ENCODE peak calls at places on chromosomes 4 and X, in nine cellular contexts. One of them, this sample, is unnamed.

GRCh38 chrX:2707334-2707760 is 16.3 kb downstream of the CD99 start:
- DNase-seq in NCI-H2227 treated with DMSO at 0.1 percent for 48 hours: no peak
- DNase-seq in choroid plexus epithelial cell: peak; percentile 88
- DNase-seq in T-helper 1 cell: no peak
- DNase-seq in iPS-NIHi11: peak; percentile 42
- DNase-seq in T follicular helper cell: no peak
- DNase-seq in RKO: peak; percentile 81
- DNase-seq in stimulated activated effector memory CD8-positive, alpha-beta T cell treated with anti-CD3 and anti-CD28 coated beads, Interleukin-12 subunit alpha, Interleukin-12 subunit beta, amount 100 ng/mL, for 72 hours: no peak
- DNase-seq in NCI-H2029 treated with DMSO at 0.1 percent for 48 hours: no peak
- DNase-seq in this sample: no peak

GRCh38 chrX:40146471-40147398 is 49.0 kb upstream of the BCOR start:
- DNase-seq in NCI-H2227 treated with DMSO at 0.1 percent for 48 hours: no peak
- DNase-seq in choroid plexus epithelial cell: peak; percentile 49
- DNase-seq in T-helper 1 cell: no peak
- DNase-seq in iPS-NIHi11: no peak
- DNase-seq in T follicular helper cell: no peak
- DNase-seq in RKO: peak; percentile 20
- DNase-seq in stimulated activated effector memory CD8-positive, alpha-beta T cell treated with anti-CD3 and anti-CD28 coated beads, Interleukin-12 subunit alpha, Interleukin-12 subunit beta, amount 100 ng/mL, for 72 hours: no peak
- DNase-seq in NCI-H2029 treated with DMSO at 0.1 percent for 48 hours: no peak
- DNase-seq in this sample: peak; percentile 35

GRCh38 chrX:50614460-50614859 is 143.8 kb upstream of the DGKK start:
- DNase-seq in NCI-H2227 treated with DMSO at 0.1 percent for 48 hours: no peak
- DNase-seq in choroid plexus epithelial cell: no peak
- DNase-seq in T-helper 1 cell: no peak
- DNase-seq in iPS-NIHi11: no peak
- DNase-seq in T follicular helper cell: no peak
- DNase-seq in RKO: no peak
- DNase-seq in stimulated activated effector memory CD8-positive, alpha-beta T cell treated with anti-CD3 and anti-CD28 coated beads, Interleukin-12 subunit alpha, Interleukin-12 subunit beta, amount 100 ng/mL, for 72 hours: no peak
- DNase-seq in NCI-H2029 treated with DMSO at 0.1 percent for 48 hours: no peak
- DNase-seq in this sample: no peak

GRCh38 chrX:47502591-47503222 is 19.7 kb upstream of the ZNF41 start:
- DNase-seq in NCI-H2227 treated with DMSO at 0.1 percent for 48 hours: no peak
- DNase-seq in choroid plexus epithelial cell: peak; percentile 59
- DNase-seq in T-helper 1 cell: no peak
- DNase-seq in iPS-NIHi11: no peak
- DNase-seq in T follicular helper cell: no peak
- DNase-seq in RKO: no peak
- DNase-seq in stimulated activated effector memory CD8-positive, alpha-beta T cell treated with anti-CD3 and anti-CD28 coated beads, Interleukin-12 subunit alpha, Interleukin-12 subunit beta, amount 100 ng/mL, for 72 hours: no peak
- DNase-seq in NCI-H2029 treated with DMSO at 0.1 percent for 48 hours: no peak
- DNase-seq in this sample: no peak

GRCh38 chr4:101993841-101994221 is 203.3 kb downstream of the BANK1 start:
- DNase-seq in NCI-H2227 treated with DMSO at 0.1 percent for 48 hours: no peak
- DNase-seq in choroid plexus epithelial cell: no peak
- DNase-seq in T-helper 1 cell: no peak
- DNase-seq in iPS-NIHi11: no peak
- DNase-seq in T follicular helper cell: no peak
- DNase-seq in RKO: no peak
- DNase-seq in stimulated activated effector memory CD8-positive, alpha-beta T cell treated with anti-CD3 and anti-CD28 coated beads, Interleukin-12 subunit alpha, Interleukin-12 subunit beta, amount 100 ng/mL, for 72 hours: no peak
- DNase-seq in NCI-H2029 treated with DMSO at 0.1 percent for 48 hours: no peak
- DNase-seq in this sample: no peak

GRCh38 chrX:120457766-120458180 is 11.3 kb downstream of the LAMP2 start:
- DNase-seq in NCI-H2227 treated with DMSO at 0.1 percent for 48 hours: no peak
- DNase-seq in choroid plexus epithelial cell: peak; percentile 90
- DNase-seq in T-helper 1 cell: no peak
- DNase-seq in iPS-NIHi11: no peak
- DNase-seq in T follicular helper cell: no peak
- DNase-seq in RKO: no peak
- DNase-seq in stimulated activated effector memory CD8-positive, alpha-beta T cell treated with anti-CD3 and anti-CD28 coated beads, Interleukin-12 subunit alpha, Interleukin-12 subunit beta, amount 100 ng/mL, for 72 hours: no peak
- DNase-seq in NCI-H2029 treated with DMSO at 0.1 percent for 48 hours: no peak
- DNase-seq in this sample: no peak

GRCh38 chr4:110663738-110664444 is 41.0 kb upstream of the PITX2 start:
- DNase-seq in NCI-H2227 treated with DMSO at 0.1 percent for 48 hours: no peak
- DNase-seq in choroid plexus epithelial cell: peak; percentile 6
- DNase-seq in T-helper 1 cell: no peak
- DNase-seq in iPS-NIHi11: no peak
- DNase-seq in T follicular helper cell: no peak
- DNase-seq in RKO: no peak
- DNase-seq in stimulated activated effector memory CD8-positive, alpha-beta T cell treated with anti-CD3 and anti-CD28 coated beads, Interleukin-12 subunit alpha, Interleukin-12 subunit beta, amount 100 ng/mL, for 72 hours: no peak
- DNase-seq in NCI-H2029 treated with DMSO at 0.1 percent for 48 hours: no peak
- DNase-seq in this sample: no peak

GRCh38 chrX:55452825-55453124 is 848 bp downstream of the MAGEH1 start:
- DNase-seq in NCI-H2227 treated with DMSO at 0.1 percent for 48 hours: peak; percentile 18
- DNase-seq in choroid plexus epithelial cell: peak; percentile 2
- DNase-seq in T-helper 1 cell: no peak
- DNase-seq in iPS-NIHi11: no peak
- DNase-seq in T follicular helper cell: no peak
- DNase-seq in RKO: no peak
- DNase-seq in stimulated activated effector memory CD8-positive, alpha-beta T cell treated with anti-CD3 and anti-CD28 coated beads, Interleukin-12 subunit alpha, Interleukin-12 subunit beta, amount 100 ng/mL, for 72 hours: no peak
- DNase-seq in NCI-H2029 treated with DMSO at 0.1 percent for 48 hours: no peak
- DNase-seq in this sample: no peak

GRCh38 chr4:174099712-174100111 is 183.8 kb downstream of the FBXO8 start:
- DNase-seq in NCI-H2227 treated with DMSO at 0.1 percent for 48 hours: no peak
- DNase-seq in choroid plexus epithelial cell: no peak
- DNase-seq in T-helper 1 cell: no peak
- DNase-seq in iPS-NIHi11: no peak
- DNase-seq in T follicular helper cell: no peak
- DNase-seq in RKO: no peak
- DNase-seq in stimulated activated effector memory CD8-positive, alpha-beta T cell treated with anti-CD3 and anti-CD28 coated beads, Interleukin-12 subunit alpha, Interleukin-12 subunit beta, amount 100 ng/mL, for 72 hours: no peak
- DNase-seq in NCI-H2029 treated with DMSO at 0.1 percent for 48 hours: no peak
- DNase-seq in this sample: no peak

GRCh38 chr4:14862881-14863280 is 139.4 kb upstream of the CPEB2 start:
- DNase-seq in NCI-H2227 treated with DMSO at 0.1 percent for 48 hours: no peak
- DNase-seq in choroid plexus epithelial cell: no peak
- DNase-seq in T-helper 1 cell: no peak
- DNase-seq in iPS-NIHi11: peak; percentile 33
- DNase-seq in T follicular helper cell: no peak
- DNase-seq in RKO: no peak
- DNase-seq in stimulated activated effector memory CD8-positive, alpha-beta T cell treated with anti-CD3 and anti-CD28 coated beads, Interleukin-12 subunit alpha, Interleukin-12 subunit beta, amount 100 ng/mL, for 72 hours: no peak
- DNase-seq in NCI-H2029 treated with DMSO at 0.1 percent for 48 hours: no peak
- DNase-seq in this sample: no peak

GRCh38 chrX:14015294-14015693 is 14.4 kb downstream of the GEMIN8 start:
- DNase-seq in NCI-H2227 treated with DMSO at 0.1 percent for 48 hours: no peak
- DNase-seq in choroid plexus epithelial cell: peak; percentile 35
- DNase-seq in T-helper 1 cell: no peak
- DNase-seq in iPS-NIHi11: no peak
- DNase-seq in T follicular helper cell: no peak
- DNase-seq in RKO: no peak
- DNase-seq in stimulated activated effector memory CD8-positive, alpha-beta T cell treated with anti-CD3 and anti-CD28 coated beads, Interleukin-12 subunit alpha, Interleukin-12 subunit beta, amount 100 ng/mL, for 72 hours: no peak
- DNase-seq in NCI-H2029 treated with DMSO at 0.1 percent for 48 hours: no peak
- DNase-seq in this sample: no peak

GRCh38 chrX:77564824-77565223 is 117.6 kb downstream of the FGF16 start:
- DNase-seq in NCI-H2227 treated with DMSO at 0.1 percent for 48 hours: no peak
- DNase-seq in choroid plexus epithelial cell: peak; percentile 13
- DNase-seq in T-helper 1 cell: no peak
- DNase-seq in iPS-NIHi11: no peak
- DNase-seq in T follicular helper cell: no peak
- DNase-seq in RKO: no peak
- DNase-seq in stimulated activated effector memory CD8-positive, alpha-beta T cell treated with anti-CD3 and anti-CD28 coated beads, Interleukin-12 subunit alpha, Interleukin-12 subunit beta, amount 100 ng/mL, for 72 hours: no peak
- DNase-seq in NCI-H2029 treated with DMSO at 0.1 percent for 48 hours: no peak
- DNase-seq in this sample: no peak

GRCh38 chr4:73978886-73979285 is 2.9 kb downstream of the PF4 start:
- DNase-seq in NCI-H2227 treated with DMSO at 0.1 percent for 48 hours: no peak
- DNase-seq in choroid plexus epithelial cell: peak; percentile 92
- DNase-seq in T-helper 1 cell: no peak
- DNase-seq in iPS-NIHi11: no peak
- DNase-seq in T follicular helper cell: no peak
- DNase-seq in RKO: no peak
- DNase-seq in stimulated activated effector memory CD8-positive, alpha-beta T cell treated with anti-CD3 and anti-CD28 coated beads, Interleukin-12 subunit alpha, Interleukin-12 subunit beta, amount 100 ng/mL, for 72 hours: no peak
- DNase-seq in NCI-H2029 treated with DMSO at 0.1 percent for 48 hours: no peak
- DNase-seq in this sample: no peak

GRCh38 chr4:36348403-36348938 is 67.1 kb downstream of the DTHD1 start:
- DNase-seq in NCI-H2227 treated with DMSO at 0.1 percent for 48 hours: no peak
- DNase-seq in choroid plexus epithelial cell: no peak
- DNase-seq in T-helper 1 cell: no peak
- DNase-seq in iPS-NIHi11: no peak
- DNase-seq in T follicular helper cell: no peak
- DNase-seq in RKO: no peak
- DNase-seq in stimulated activated effector memory CD8-positive, alpha-beta T cell treated with anti-CD3 and anti-CD28 coated beads, Interleukin-12 subunit alpha, Interleukin-12 subunit beta, amount 100 ng/mL, for 72 hours: peak; percentile 18
- DNase-seq in NCI-H2029 treated with DMSO at 0.1 percent for 48 hours: no peak
- DNase-seq in this sample: no peak

GRCh38 chr4:72319596-72319995 is 249.4 kb downstream of the ADAMTS3 start:
- DNase-seq in NCI-H2227 treated with DMSO at 0.1 percent for 48 hours: no peak
- DNase-seq in choroid plexus epithelial cell: no peak
- DNase-seq in T-helper 1 cell: no peak
- DNase-seq in iPS-NIHi11: no peak
- DNase-seq in T follicular helper cell: no peak
- DNase-seq in RKO: peak; percentile 47
- DNase-seq in stimulated activated effector memory CD8-positive, alpha-beta T cell treated with anti-CD3 and anti-CD28 coated beads, Interleukin-12 subunit alpha, Interleukin-12 subunit beta, amount 100 ng/mL, for 72 hours: no peak
- DNase-seq in NCI-H2029 treated with DMSO at 0.1 percent for 48 hours: no peak
- DNase-seq in this sample: no peak

GRCh38 chrX:71911023-71911730 is 532 bp downstream of the NHSL2 start:
- DNase-seq in NCI-H2227 treated with DMSO at 0.1 percent for 48 hours: peak; percentile 26
- DNase-seq in choroid plexus epithelial cell: no peak
- DNase-seq in T-helper 1 cell: peak; percentile 3
- DNase-seq in iPS-NIHi11: peak; percentile 60
- DNase-seq in T follicular helper cell: no peak
- DNase-seq in RKO: no peak
- DNase-seq in stimulated activated effector memory CD8-positive, alpha-beta T cell treated with anti-CD3 and anti-CD28 coated beads, Interleukin-12 subunit alpha, Interleukin-12 subunit beta, amount 100 ng/mL, for 72 hours: peak; percentile 2
- DNase-seq in NCI-H2029 treated with DMSO at 0.1 percent for 48 hours: no peak
- DNase-seq in this sample: no peak

GRCh38 chrX:38754102-38754790 is 47.0 kb upstream of the MID1IP1 start:
- DNase-seq in NCI-H2227 treated with DMSO at 0.1 percent for 48 hours: peak; percentile 73
- DNase-seq in choroid plexus epithelial cell: peak; percentile 73
- DNase-seq in T-helper 1 cell: peak; percentile 2
- DNase-seq in iPS-NIHi11: peak; percentile 11
- DNase-seq in T follicular helper cell: no peak
- DNase-seq in RKO: peak; percentile 55
- DNase-seq in stimulated activated effector memory CD8-positive, alpha-beta T cell treated with anti-CD3 and anti-CD28 coated beads, Interleukin-12 subunit alpha, Interleukin-12 subunit beta, amount 100 ng/mL, for 72 hours: no peak
- DNase-seq in NCI-H2029 treated with DMSO at 0.1 percent for 48 hours: no peak
- DNase-seq in this sample: no peak